ENCODE peak calls at places on chromosomes 2 and 18, in nine cellular contexts. K is transverse colon, Z is A549, N is ovary, U is GM12878, J is suprapubic skin, S is sigmoid colon, W is K562, B is H1. V is an unnamed sample.

GRCh38 chr2:216004408-216005283 is 8.7 kb downstream of the MREG start:
- DNase-seq in K (no peak), Z (no peak), N (no peak), U (peak; percentile 61), J (no peak), S (no peak), W (no peak), B (no peak), V (no peak)

GRCh38 chr18:37270046-37270665 is 295.4 kb downstream of the CELF4 start:
- DNase-seq in K (no peak), Z (peak; percentile 22), N (peak; percentile 43), U (no peak), J (no peak), S (no peak), W (peak; percentile 65), B (no peak), V (peak; percentile 50)

GRCh38 chr2:146852661-146853060 is 992.2 kb upstream of the ACVR2A start:
- DNase-seq in K (no peak), Z (no peak), N (no peak), U (no peak), J (no peak), S (no peak), W (no peak), B (no peak), V (no peak)

GRCh38 chr18:48529796-48530195 is 9.0 kb upstream of the CTIF start:
- DNase-seq in K (no peak), Z (no peak), N (no peak), U (no peak), J (no peak), S (no peak), W (no peak), B (no peak), V (no peak)

GRCh38 chr2:10296142-10296541 is 6.6 kb upstream of the HPCAL1 start:
- DNase-seq in K (no peak), Z (no peak), N (no peak), U (no peak), J (no peak), S (no peak), W (no peak), B (no peak), V (no peak)

GRCh38 chr2:200056105-200056504 is 100.7 kb downstream of the MAIP1 start:
- DNase-seq in K (no peak), Z (no peak), N (no peak), U (no peak), J (no peak), S (no peak), W (no peak), B (no peak), V (no peak)

GRCh38 chr2:126886201-126886905 is 12.3 kb upstream of the TEX51 start:
- DNase-seq in K (peak; percentile 70), Z (peak; percentile 74), N (peak; percentile 63), U (no peak), J (peak; percentile 79), S (peak; percentile 72), W (peak; percentile 92), B (peak; percentile 63), V (no peak)

GRCh38 chr2:104412384-104412783 is 441.5 kb upstream of the POU3F3 start:
- DNase-seq in K (peak; percentile 33), Z (peak; percentile 35), N (no peak), U (no peak), J (no peak), S (no peak), W (peak; percentile 51), B (no peak), V (no peak)

GRCh38 chr2:70795164-70795995 is 4.9 kb upstream of the FIGLA start:
- DNase-seq in K (no peak), Z (no peak), N (no peak), U (no peak), J (no peak), S (no peak), W (no peak), B (no peak), V (no peak)

GRCh38 chr2:147182260-147182659 is 662.6 kb upstream of the ACVR2A start:
- DNase-seq in K (peak; percentile 30), Z (no peak), N (no peak), U (peak; percentile 84), J (no peak), S (no peak), W (no peak), B (no peak), V (peak; percentile 58)

GRCh38 chr18:76371804-76372203 is 123.2 kb downstream of the ZNF516 start:
- DNase-seq in K (no peak), Z (no peak), N (no peak), U (no peak), J (peak; percentile 69), S (peak; percentile 61), W (no peak), B (no peak), V (no peak)

GRCh38 chr18:76368976-76369375 is 126.1 kb downstream of the ZNF516 start:
- DNase-seq in K (no peak), Z (no peak), N (peak; percentile 13), U (no peak), J (peak; percentile 12), S (peak; percentile 38), W (no peak), B (no peak), V (no peak)

GRCh38 chr18:76371301-76371700 is 123.7 kb downstream of the ZNF516 start:
- DNase-seq in K (no peak), Z (no peak), N (no peak), U (no peak), J (peak; percentile 76), S (peak; percentile 44), W (no peak), B (no peak), V (peak; percentile 21)

GRCh38 chr18:76367168-76367785 is 127.8 kb downstream of the ZNF516 start:
- DNase-seq in K (no peak), Z (no peak), N (peak; percentile 21), U (no peak), J (no peak), S (peak; percentile 56), W (no peak), B (no peak), V (no peak)

GRCh38 chr18:76369791-76370555 is 125.1 kb downstream of the ZNF516 start:
- DNase-seq in K (no peak), Z (no peak), N (peak; percentile 12), U (no peak), J (peak; percentile 58), S (peak; percentile 54), W (no peak), B (no peak), V (no peak)
- H3K27ac ChIP-seq in K (no peak overlapping the region), Z (no peak overlapping the region), N (no peak overlapping the region), U (no peak overlapping the region), J (no peak overlapping the region), S (no peak overlapping the region), W (no peak overlapping the region), B (no peak overlapping the region), V (no peak overlapping the region)

GRCh38 chr2:231470246-231470900 is 6.1 kb upstream of the NCL start:
- DNase-seq in K (no peak), Z (no peak), N (no peak), U (no peak), J (no peak), S (no peak), W (no peak), B (no peak), V (no peak)
- TF ChIP-seq EP300 in K (no peak), Z (no peak), N (no peak), U (no peak), J (no peak), S (no peak), W (no peak), B (no peak), V (no peak)

GRCh38 chr2:172339431-172340010 is 87.9 kb upstream of the ITGA6 start:
- DNase-seq in K (no peak), Z (no peak), N (no peak), U (no peak), J (no peak), S (no peak), W (no peak), B (no peak), V (no peak)
- TF ChIP-seq CTCF in K (no peak), Z (no peak), N (no peak), U (no peak), J (no peak), S (no peak), W (no peak), B (no peak), V (no peak)

GRCh38 chr2:237012021-237012420 is 73.7 kb upstream of the COPS8 start:
- DNase-seq in K (no peak), Z (no peak), N (no peak), U (no peak), J (no peak), S (no peak), W (no peak), B (no peak), V (no peak)

GRCh38 chr2:237011196-237011595 is 74.5 kb upstream of the COPS8 start:
- DNase-seq in K (no peak), Z (no peak), N (no peak), U (no peak), J (no peak), S (no peak), W (no peak), B (no peak), V (no peak)

DNA sequence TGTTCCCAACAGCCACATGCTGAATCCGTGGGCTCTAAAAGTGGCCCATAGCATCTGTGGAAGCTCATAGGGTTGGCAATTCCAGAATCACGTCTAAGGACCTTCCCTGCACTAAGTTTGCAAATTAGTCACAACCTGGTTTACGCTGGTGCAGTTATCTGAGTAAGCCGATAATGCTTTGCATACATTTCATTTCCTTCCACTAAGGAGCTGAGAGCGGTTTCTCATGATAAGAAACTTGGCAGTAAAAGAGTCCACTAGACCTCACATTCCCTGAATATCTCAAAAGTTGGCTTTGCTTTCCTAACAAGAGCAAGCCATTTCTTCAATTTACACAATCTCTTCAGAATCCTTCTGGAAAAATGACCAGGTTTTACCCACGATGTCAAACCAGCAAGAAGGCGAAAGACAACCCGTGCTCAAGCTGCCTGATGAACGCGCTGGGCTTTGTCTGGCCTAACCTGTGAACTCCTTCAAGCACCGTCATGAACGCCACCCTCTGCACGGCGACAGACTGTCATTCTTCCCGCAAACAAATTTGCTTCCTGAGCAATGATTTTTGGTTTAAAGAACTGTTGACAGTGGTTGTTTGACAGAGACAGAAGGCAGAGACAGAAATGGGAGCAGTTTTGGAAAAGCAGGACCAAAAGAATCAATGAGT is 73.0 kb upstream of the COPS8 start:
- DNase-seq in K (no peak), Z (no peak), N (no peak), U (no peak), J (no peak), S (no peak), W (no peak), B (no peak), V (no peak)
- H3K27ac ChIP-seq in K (no peak overlapping the region), Z (no peak overlapping the region), N (no peak overlapping the region), U (no peak overlapping the region), J (no peak overlapping the region), S (no peak overlapping the region), W (no peak overlapping the region), B (no peak overlapping the region), V (peak overlapping the region; percentile 42)

DNA sequence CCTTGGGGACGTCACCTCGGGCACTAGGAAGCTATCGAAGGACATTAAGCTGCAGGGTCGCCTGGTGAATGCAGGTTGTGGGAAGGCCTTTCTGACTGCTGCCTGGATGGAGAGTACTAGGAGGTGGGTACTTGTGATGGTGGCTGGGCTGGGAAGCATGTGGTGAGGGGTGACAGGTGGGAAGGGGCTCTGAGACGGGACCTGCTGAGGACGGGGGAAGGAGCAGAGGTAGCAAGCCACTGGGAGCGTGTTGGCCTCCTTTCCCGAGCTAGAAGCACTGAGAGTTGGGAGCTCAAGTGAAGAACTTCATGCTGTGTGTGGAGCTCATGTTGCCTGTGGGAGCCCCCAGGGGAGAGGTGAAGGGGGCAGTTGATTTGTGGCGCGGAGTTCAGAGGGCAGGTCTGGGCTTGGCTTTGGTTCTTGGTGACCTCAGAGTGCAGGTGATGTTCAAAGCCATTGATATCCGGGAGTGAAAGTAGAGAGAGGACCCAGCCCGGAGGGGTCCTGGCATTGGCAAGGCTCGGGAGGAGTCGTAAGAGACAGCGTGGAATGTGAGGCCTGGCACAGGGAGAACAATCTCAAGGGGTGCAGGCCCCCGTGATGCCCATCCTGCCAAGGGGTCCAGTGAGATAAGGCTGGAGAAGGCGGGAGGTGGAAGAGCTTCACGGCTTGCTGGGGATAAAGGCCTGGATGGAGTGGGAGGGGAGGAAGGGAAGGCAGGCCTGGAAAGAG is 13.2 kb downstream of the MROH2A start:
- DNase-seq in K (no peak), Z (no peak), N (no peak), U (no peak), J (no peak), S (no peak), W (no peak), B (no peak), V (peak; percentile 24)
- TF ChIP-seq EP300 in K (no peak), Z (no peak), N (no peak), U (no peak), J (no peak), S (no peak), W (no peak), B (no peak), V (no peak)